ENCODE peak calls at places on chromosomes 13 and 19, in four cellular contexts. S is MCF 10A; P is activated B cell treated with CpG ODN at 0.5 μM for 24 hours; D is CD8-positive, alpha-beta T cell. I is an unnamed sample.
A peak's percentile ranks its signal among the peaks of the same experiment; 100 is the strongest.

GRCh38 chr13:99969368-99969933 is 2.1 kb downstream of the ZIC5 start:
- DNase-seq in D (no peak), P (no peak), S (no peak), I (no peak)

GRCh38 chr19:32307591-32307990 is 37.8 kb upstream of the ZNF507 start:
- DNase-seq in P (no peak), S (no peak), D (no peak), I (no peak)

GRCh38 chr19:10120538-10121198 is 969 bp upstream of the EIF3G start:
- DNase-seq in D (no peak), P (no peak), S (peak; percentile 68), I (no peak)

GRCh38 chr19:3849092-3849491 is 19.7 kb downstream of the ZFR2 start:
- DNase-seq in D (peak; percentile 30), P (no peak), S (peak; percentile 73), I (no peak)

GRCh38 chr19:55115446-55116065 is 1.9 kb downstream of the PPP1R12C start:
- DNase-seq in P (no peak), S (no peak), D (no peak), I (no peak)

GRCh38 chr19:10399878-10400277 is 3.5 kb downstream of the CDC37 start:
- DNase-seq in S (no peak), D (no peak), P (no peak), I (no peak)

GRCh38 chr19:1281270-1281894 is 4.3 kb upstream of the EFNA2 start:
- DNase-seq in P (no peak), S (no peak), D (no peak), I (no peak)

GRCh38 chr13:113623491-113624234 is 34.3 kb downstream of the ATP4B start:
- DNase-seq in D (no peak), S (no peak), P (no peak), I (no peak)

GRCh38 chr19:35109395-35110112 is 6.1 kb upstream of the FXYD3 start:
- DNase-seq in S (peak; percentile 73), D (no peak), P (no peak), I (no peak)

GRCh38 chr13:21486322-21486721 is 27.2 kb upstream of the ZDHHC20 start:
- DNase-seq in P (no peak), D (no peak), S (no peak), I (no peak)

GRCh38 chr19:39941615-39942507 is 7.4 kb upstream of the FCGBP start:
- DNase-seq in P (peak; percentile 29), D (peak; percentile 28), S (peak; percentile 11), I (peak; percentile 64)

GRCh38 chr13:113060557-113061270 is 44.9 kb upstream of the F7 start:
- DNase-seq in S (no peak), P (no peak), D (no peak), I (no peak)

GRCh38 chr13:75299206-75299605 is 182.8 kb downstream of the TBC1D4 start:
- DNase-seq in S (no peak), P (no peak), D (no peak), I (no peak)

GRCh38 chr13:107104631-107105030 is 536.7 kb upstream of the ARGLU1 start:
- DNase-seq in P (no peak), D (no peak), S (no peak), I (no peak)

GRCh38 chr13:108214511-108215383 is 589 bp downstream of the LIG4 start:
- DNase-seq in S (peak; percentile 20), P (no peak), D (no peak), I (no peak)

GRCh38 chr19:39247701-39248664 is 673 bp downstream of the IFNL4 start:
- DNase-seq in S (no peak), D (no peak), P (no peak), I (no peak)

GRCh38 chr13:72565893-72566292 is 161.5 kb downstream of the MZT1 start:
- DNase-seq in S (peak; percentile 43), P (no peak), D (no peak), I (peak; percentile 12)

GRCh38 chr19:4120531-4120930 is 3.4 kb downstream of the MAP2K2 start:
- DNase-seq in P (no peak), S (no peak), D (no peak), I (no peak)

GRCh38 chr13:40169476-40169875 is 497.0 kb downstream of the FOXO1 start:
- DNase-seq in P (no peak), D (no peak), S (no peak), I (no peak)

GRCh38 chr19:35561436-35561835 is 2.0 kb downstream of the ATP4A start:
- DNase-seq in P (no peak), D (no peak), S (no peak), I (no peak)

GRCh38 chr13:66940113-66940512 is 290.0 kb downstream of the PCDH9 start:
- DNase-seq in D (no peak), P (no peak), S (peak; percentile 77), I (no peak)

GRCh38 chr19:45152504-45153338 is 8.1 kb downstream of the NKPD1 start:
- DNase-seq in P (peak; percentile 36), S (no peak), D (no peak), I (peak; percentile 72)

GRCh38 chr19:43818500-43818899 is 8.6 kb upstream of the ZNF283 start:
- DNase-seq in P (no peak), S (no peak), D (no peak), I (no peak)

GRCh38 chr13:51262501-51263211 is 40.5 kb downstream of the FAM124A start:
- DNase-seq in P (no peak), D (no peak), S (no peak), I (no peak)
- TF ChIP-seq CTCF in P (no peak), D (no peak), S (no peak), I (peak; percentile 35)

DNA sequence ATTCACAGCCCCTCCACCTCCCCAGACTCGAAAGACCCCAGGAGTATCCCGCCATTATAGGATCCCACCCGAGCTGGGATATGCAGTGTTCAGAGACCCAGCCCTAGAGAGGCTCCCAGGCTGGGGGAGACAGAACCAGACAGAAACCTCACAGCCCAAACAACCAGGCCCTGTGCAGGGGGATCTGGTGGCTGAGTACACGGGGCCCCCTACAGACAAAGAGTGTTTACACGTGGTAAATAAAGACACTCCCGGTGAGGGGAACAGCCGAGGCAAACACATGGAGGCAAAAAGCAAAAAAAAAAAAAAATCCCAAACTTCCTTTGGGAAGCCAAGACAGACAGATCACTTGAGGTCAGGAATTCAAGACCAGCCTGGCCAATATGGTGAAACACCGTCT is 25.1 kb downstream of the TINCR start:
- DNase-seq in S (no peak), D (no peak), P (no peak), I (no peak)
- TF ChIP-seq CTCF in S (no peak), D (no peak), P (no peak), I (no peak)

GRCh38 chr13:37597477-37597876 is 1.1 kb downstream of the POSTN start:
- DNase-seq in D (no peak), S (no peak), P (no peak), I (no peak)

GRCh38 chr13:37598572-37598971 is at the start of gene POSTN:
- DNase-seq in S (no peak), D (no peak), P (no peak), I (no peak)

GRCh38 chr13:37599509-37599908 is 941 bp upstream of the POSTN start:
- DNase-seq in S (no peak), P (no peak), D (no peak), I (no peak)

GRCh38 chr13:37608750-37609339 is 10.3 kb upstream of the POSTN start:
- DNase-seq in S (peak; percentile 11), P (no peak), D (no peak), I (no peak)

GRCh38 chr13:37602743-37603381 is 4.3 kb upstream of the POSTN start:
- DNase-seq in D (no peak), P (no peak), S (peak; percentile 42), I (no peak)
- TF ChIP-seq CTCF in D (no peak), P (no peak), S (peak; percentile 61), I (peak; percentile 10)

GRCh38 chr19:2443785-2444182 is 13.0 kb downstream of the LMNB2 start:
- DNase-seq in S (no peak), P (no peak), D (no peak), I (no peak)
- TF ChIP-seq CTCF in S (no peak), P (no peak), D (no peak), I (no peak)

GRCh38 chr19:5561559-5561958 is 6.2 kb downstream of the TINCR start:
- DNase-seq in P (no peak), D (no peak), S (no peak), I (no peak)
- TF ChIP-seq CTCF in P (no peak), D (no peak), S (peak; percentile 44), I (peak; percentile 23)

GRCh38 chr19:16118489-16119033 is 6.9 kb downstream of the RAB8A start:
- DNase-seq in D (no peak), S (no peak), P (peak; percentile 76), I (peak; percentile 88)
- TF ChIP-seq CTCF in D (no peak), S (no peak), P (no peak), I (no peak)

DNA sequence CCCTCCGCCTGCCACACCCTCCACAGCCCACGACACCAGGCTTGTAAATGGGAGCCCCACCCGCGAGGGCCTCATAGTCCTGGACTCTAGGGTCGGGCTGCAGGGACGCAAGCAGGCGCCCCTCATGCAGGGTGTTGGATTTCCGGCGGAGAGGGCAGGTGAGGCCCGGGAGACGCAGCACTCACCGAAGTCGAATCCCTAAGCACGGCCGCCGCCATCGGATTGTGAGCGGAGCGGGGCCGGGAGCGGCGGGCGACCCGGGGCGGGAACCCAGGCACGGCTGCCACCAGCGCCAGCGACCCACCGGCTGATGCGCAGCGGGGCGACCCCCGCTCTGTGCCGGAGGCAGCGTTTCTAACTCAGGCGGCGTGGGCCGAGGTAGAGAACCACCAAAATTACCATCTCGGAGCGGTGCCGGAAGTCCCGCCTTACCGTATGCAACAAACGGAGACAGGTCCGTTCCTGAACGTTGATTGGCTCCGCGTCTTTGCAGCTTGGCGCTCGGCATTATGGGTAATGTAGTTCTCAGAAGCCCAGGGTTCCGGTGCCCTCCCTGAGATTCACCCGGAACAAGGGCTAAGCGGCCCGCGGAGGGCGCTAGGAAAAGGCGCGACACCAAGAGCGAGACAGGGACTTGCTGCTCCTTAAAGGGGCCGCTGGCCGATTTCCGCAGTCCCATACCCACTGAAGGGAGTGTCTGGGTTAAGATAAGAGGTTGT is at the start of gene ZNF416:
- DNase-seq in S (peak; percentile 99), D (peak; percentile 92), P (peak; percentile 79), I (peak; percentile 99)
- TF ChIP-seq CTCF in S (no peak), D (no peak), P (no peak), I (peak; percentile 33)

DNA sequence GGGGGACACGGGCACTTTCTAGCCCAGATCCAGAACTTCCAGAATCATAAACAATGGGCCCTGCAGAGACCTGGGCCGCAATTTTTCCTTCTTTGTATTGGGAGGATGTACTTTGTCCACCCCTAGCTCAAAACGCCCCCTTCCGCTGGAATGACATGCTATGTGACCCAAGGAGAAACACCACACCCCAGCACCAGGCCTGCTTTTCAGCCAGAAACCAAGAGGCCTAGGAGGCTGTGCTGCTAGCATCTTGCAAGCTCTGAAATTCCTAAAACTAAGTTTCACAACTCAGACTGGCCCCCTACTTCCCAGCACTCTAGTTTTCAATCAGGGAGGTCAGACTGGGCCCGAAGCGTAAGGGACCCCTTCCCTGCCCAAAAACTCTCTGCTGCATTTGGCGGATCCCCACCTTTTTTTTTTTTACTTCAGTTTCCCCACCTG is 538 bp downstream of the LSM4 start:
- DNase-seq in P (no peak), S (peak; percentile 57), D (no peak), I (peak; percentile 60)
- TF ChIP-seq CTCF in P (no peak), S (no peak), D (no peak), I (peak; percentile 20)

I was measured in GM13976.